ENCODE peak calls at places on chromosomes 11 and 22, in six cellular contexts. H, A, E, K, G and V are unnamed samples.

GRCh38 chr11:120893431-120894206 is 130.3 kb upstream of the TBCEL start:
- DNase-seq in H (no peak), A (no peak), E (no peak), K (no peak), G (peak), V (no peak)

GRCh38 chr22:44360306-44360685 is 47.5 kb upstream of the SHISAL1 start:
- DNase-seq in H (no peak), A (no peak), E (no peak), K (no peak), G (no peak), V (no peak)

GRCh38 chr11:35618497-35619029 is 303 bp downstream of the FJX1 start:
- DNase-seq in H (no peak), A (no peak), E (peak), K (peak), G (no peak), V (peak)

GRCh38 chr22:43202756-43203155 is 15.8 kb upstream of the TTLL12 start:
- DNase-seq in H (no peak), A (no peak), E (no peak), K (no peak), G (no peak), V (no peak)

GRCh38 chr11:13289081-13289480 is 11.5 kb downstream of the BMAL1 start:
- DNase-seq in H (no peak), A (no peak), E (peak), K (no peak), G (no peak), V (no peak)

GRCh38 chr11:73047773-73048371 is 94.2 kb downstream of the FCHSD2 start:
- DNase-seq in H (no peak), A (peak), E (no peak), K (no peak), G (no peak), V (no peak)

GRCh38 chr11:8004008-8004407 is 16.9 kb downstream of the EIF3F start:
- DNase-seq in H (no peak), A (no peak), E (no peak), K (no peak), G (no peak), V (no peak)

GRCh38 chr11:75174781-75175370 is 24.0 kb downstream of the SLCO2B1 start:
- DNase-seq in H (no peak), A (no peak), E (no peak), K (no peak), G (no peak), V (no peak)

GRCh38 chr11:59557940-59558643 is 46.8 kb downstream of the OR4D9 start:
- DNase-seq in H (no peak), A (no peak), E (no peak), K (no peak), G (no peak), V (no peak)

GRCh38 chr11:59555601-59556114 is 44.3 kb downstream of the OR4D9 start:
- DNase-seq in H (no peak), A (no peak), E (peak), K (no peak), G (no peak), V (no peak)

GRCh38 chr11:59556883-59557205 is 45.5 kb downstream of the OR4D9 start:
- DNase-seq in H (no peak), A (no peak), E (peak), K (no peak), G (peak), V (peak)

GRCh38 chr11:59553323-59553722 is 42.0 kb downstream of the OR4D9 start:
- DNase-seq in H (no peak), A (no peak), E (no peak), K (no peak), G (no peak), V (no peak)

GRCh38 chr11:59556115-59556882 is 45.0 kb downstream of the OR4D9 start:
- DNase-seq in H (peak), A (peak), E (peak), K (peak), G (peak), V (no peak)
- TF ChIP-seq GABPA in H (no peak), A (peak), E (peak), K (peak), G (no peak), V (no peak)

GRCh38 chr11:116215471-116216113 is 557.2 kb downstream of the BUD13 start:
- DNase-seq in H (peak), A (no peak), E (no peak), K (no peak), G (no peak), V (no peak)
- TF ChIP-seq CTCF in H (peak), A (peak), E (peak), K (peak), G (peak), V (no peak)

GRCh38 chr11:11036185-11037161 is 178.6 kb upstream of the ZBED5 start:
- DNase-seq in H (no peak), A (no peak), E (peak), K (peak), G (peak), V (peak)
- TF ChIP-seq GABPA in H (no peak), A (no peak), E (no peak), K (no peak), G (no peak), V (no peak)

DNA sequence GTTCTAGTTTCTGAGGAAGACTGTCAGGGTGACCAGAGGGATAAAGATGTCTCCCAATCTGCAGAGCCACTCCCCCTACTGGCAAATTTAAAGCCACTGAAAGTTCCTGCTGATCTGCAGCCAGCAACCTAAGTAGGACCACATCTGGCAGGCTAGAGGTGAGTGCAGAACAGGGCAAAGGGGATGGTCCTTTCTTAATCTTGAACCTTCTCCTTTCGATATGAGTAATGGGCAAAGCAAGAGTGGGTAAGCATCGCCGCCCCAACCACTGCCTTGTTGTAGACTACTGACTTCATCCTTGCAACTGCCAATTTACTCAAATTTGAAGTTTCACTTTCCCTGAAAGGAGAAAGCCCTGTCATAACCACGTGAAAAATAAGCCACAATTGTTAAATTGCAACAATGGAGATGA is 30.7 kb downstream of the SCUBE2 start:
- DNase-seq in H (no peak), A (peak), E (no peak), K (peak), G (peak), V (peak)
- TF ChIP-seq CTCF in H (peak), A (peak), E (peak), K (peak), G (peak), V (peak)